ENCODE peak calls at places on chromosomes 11 and 22, in four cellular contexts. One of them, this sample, is unnamed.

GRCh38 chr11:121326230-121326629 is 33.7 kb downstream of the SC5D start:
- DNase-seq in Panc1: no peak
- DNase-seq in heart left ventricle: no peak
- DNase-seq in choroid plexus epithelial cell: no peak
- DNase-seq in this sample: no peak

GRCh38 chr11:128066429-128066828 is 520.9 kb downstream of the ETS1 start:
- DNase-seq in Panc1: no peak
- DNase-seq in heart left ventricle: no peak
- DNase-seq in choroid plexus epithelial cell: no peak
- DNase-seq in this sample: no peak

GRCh38 chr11:72160319-72160718 is 24.8 kb downstream of the FOLR3 start:
- DNase-seq in Panc1: no peak
- DNase-seq in heart left ventricle: no peak
- DNase-seq in choroid plexus epithelial cell: no peak
- DNase-seq in this sample: no peak

GRCh38 chr11:128497057-128497957 is 90.1 kb downstream of the ETS1 start:
- DNase-seq in Panc1: peak
- DNase-seq in heart left ventricle: peak
- DNase-seq in choroid plexus epithelial cell: peak
- DNase-seq in this sample: no peak

GRCh38 chr11:69889400-69890372 is 70.5 kb upstream of the FGF3 start:
- DNase-seq in Panc1: no peak
- DNase-seq in heart left ventricle: no peak
- DNase-seq in choroid plexus epithelial cell: no peak
- DNase-seq in this sample: no peak

GRCh38 chr22:22748756-22749155 is 104.3 kb downstream of the GGTLC2 start:
- DNase-seq in Panc1: no peak
- DNase-seq in heart left ventricle: no peak
- DNase-seq in choroid plexus epithelial cell: no peak
- DNase-seq in this sample: no peak

GRCh38 chr11:108733479-108734116 is 68.7 kb downstream of the DDX10 start:
- DNase-seq in Panc1: no peak
- DNase-seq in heart left ventricle: no peak
- DNase-seq in choroid plexus epithelial cell: peak
- DNase-seq in this sample: no peak

GRCh38 chr22:47601666-47602065 is 839.2 kb downstream of the TBC1D22A start:
- DNase-seq in Panc1: no peak
- DNase-seq in heart left ventricle: no peak
- DNase-seq in choroid plexus epithelial cell: no peak
- DNase-seq in this sample: no peak

GRCh38 chr11:3674189-3674588 is 3.0 kb upstream of the CHRNA10 start:
- DNase-seq in Panc1: peak
- DNase-seq in heart left ventricle: no peak
- DNase-seq in choroid plexus epithelial cell: peak
- DNase-seq in this sample: no peak

GRCh38 chr11:27648840-27649239 is 51.4 kb downstream of the BDNF start:
- DNase-seq in Panc1: no peak
- DNase-seq in heart left ventricle: no peak
- DNase-seq in choroid plexus epithelial cell: no peak
- DNase-seq in this sample: no peak

GRCh38 chr11:102990145-102990544 is 34.6 kb upstream of the MMP13 start:
- DNase-seq in Panc1: no peak
- DNase-seq in heart left ventricle: no peak
- DNase-seq in choroid plexus epithelial cell: no peak
- DNase-seq in this sample: no peak

GRCh38 chr22:41940853-41941765 is 5.8 kb downstream of the CENPM start:
- DNase-seq in Panc1: peak
- DNase-seq in heart left ventricle: peak
- DNase-seq in choroid plexus epithelial cell: peak
- DNase-seq in this sample: peak

GRCh38 chr11:112042161-112042960 is 17.2 kb downstream of the DLAT start:
- DNase-seq in Panc1: no peak
- DNase-seq in heart left ventricle: no peak
- DNase-seq in choroid plexus epithelial cell: peak
- DNase-seq in this sample: no peak

GRCh38 chr11:112790286-112790685 is 170.9 kb upstream of the NCAM1 start:
- DNase-seq in Panc1: no peak
- DNase-seq in heart left ventricle: no peak
- DNase-seq in choroid plexus epithelial cell: no peak
- DNase-seq in this sample: no peak

GRCh38 chr22:47059701-47060161 is 297.3 kb downstream of the TBC1D22A start:
- DNase-seq in Panc1: no peak
- DNase-seq in heart left ventricle: no peak
- DNase-seq in choroid plexus epithelial cell: peak
- DNase-seq in this sample: no peak

GRCh38 chr11:13105237-13105844 is 96.2 kb downstream of the RASSF10 start:
- DNase-seq in Panc1: no peak
- DNase-seq in heart left ventricle: peak
- DNase-seq in choroid plexus epithelial cell: no peak
- DNase-seq in this sample: peak

GRCh38 chr11:85680897-85681296 is 5.1 kb downstream of the CCDC89 start:
- DNase-seq in Panc1: no peak
- DNase-seq in heart left ventricle: no peak
- DNase-seq in choroid plexus epithelial cell: no peak
- DNase-seq in this sample: peak

GRCh38 chr22:40654522-40655167 is 18.1 kb upstream of the MRTFA start:
- DNase-seq in Panc1: no peak
- DNase-seq in heart left ventricle: peak
- DNase-seq in choroid plexus epithelial cell: peak
- DNase-seq in this sample: peak

GRCh38 chr22:41768420-41768819 is 32.1 kb upstream of the CCDC134 start:
- DNase-seq in Panc1: no peak
- DNase-seq in heart left ventricle: no peak
- DNase-seq in choroid plexus epithelial cell: peak
- DNase-seq in this sample: no peak

GRCh38 chr11:18312663-18313420 is 9.1 kb downstream of the HPS5 start:
- DNase-seq in Panc1: no peak
- DNase-seq in heart left ventricle: no peak
- DNase-seq in choroid plexus epithelial cell: peak
- DNase-seq in this sample: no peak

GRCh38 chr22:25334091-25334490 is 114.7 kb downstream of the CRYBB2 start:
- DNase-seq in Panc1: peak
- DNase-seq in heart left ventricle: no peak
- DNase-seq in choroid plexus epithelial cell: peak
- DNase-seq in this sample: peak
- TF ChIP-seq CTCF in Panc1: peak
- TF ChIP-seq CTCF in heart left ventricle: peak
- TF ChIP-seq CTCF in choroid plexus epithelial cell: peak
- TF ChIP-seq CTCF in this sample: peak

GRCh38 chr22:31199187-31199586 is 12.9 kb upstream of the LIMK2 start:
- DNase-seq in Panc1: no peak
- DNase-seq in heart left ventricle: no peak
- DNase-seq in choroid plexus epithelial cell: peak
- DNase-seq in this sample: no peak
- TF ChIP-seq CTCF in Panc1: peak
- TF ChIP-seq CTCF in heart left ventricle: peak
- TF ChIP-seq CTCF in choroid plexus epithelial cell: peak
- TF ChIP-seq CTCF in this sample: peak

GRCh38 chr11:104529916-104530315 is 366.0 kb upstream of the PDGFD start:
- DNase-seq in Panc1: no peak
- DNase-seq in heart left ventricle: no peak
- DNase-seq in choroid plexus epithelial cell: no peak
- DNase-seq in this sample: no peak

GRCh38 chr11:104529213-104529612 is 365.3 kb upstream of the PDGFD start:
- DNase-seq in Panc1: no peak
- DNase-seq in heart left ventricle: no peak
- DNase-seq in choroid plexus epithelial cell: peak
- DNase-seq in this sample: peak

GRCh38 chr11:104534268-104534667 is 364.0 kb downstream of the CASP12 start:
- DNase-seq in Panc1: no peak
- DNase-seq in heart left ventricle: no peak
- DNase-seq in choroid plexus epithelial cell: peak
- DNase-seq in this sample: no peak

GRCh38 chr11:104531894-104532293 is 366.4 kb downstream of the CASP12 start:
- DNase-seq in Panc1: no peak
- DNase-seq in heart left ventricle: no peak
- DNase-seq in choroid plexus epithelial cell: no peak
- DNase-seq in this sample: no peak

GRCh38 chr11:104531075-104531474 is 367.1 kb upstream of the PDGFD start:
- DNase-seq in Panc1: peak
- DNase-seq in heart left ventricle: no peak
- DNase-seq in choroid plexus epithelial cell: peak
- DNase-seq in this sample: no peak
- TF ChIP-seq CTCF in Panc1: peak
- TF ChIP-seq CTCF in heart left ventricle: no peak
- TF ChIP-seq CTCF in choroid plexus epithelial cell: peak
- TF ChIP-seq CTCF in this sample: peak

GRCh38 chr22:17787159-17788022 is 13.1 kb upstream of the BID start:
- DNase-seq in Panc1: no peak
- DNase-seq in heart left ventricle: no peak
- DNase-seq in choroid plexus epithelial cell: no peak
- DNase-seq in this sample: no peak

GRCh38 chr22:17788023-17788330 is 13.7 kb upstream of the BID start:
- DNase-seq in Panc1: no peak
- DNase-seq in heart left ventricle: no peak
- DNase-seq in choroid plexus epithelial cell: no peak
- DNase-seq in this sample: no peak

GRCh38 chr22:17786435-17787158 is 12.3 kb upstream of the BID start:
- DNase-seq in Panc1: no peak
- DNase-seq in heart left ventricle: peak
- DNase-seq in choroid plexus epithelial cell: peak
- DNase-seq in this sample: peak

GRCh38 chr22:17789379-17790200 is 15.3 kb upstream of the BID start:
- DNase-seq in Panc1: no peak
- DNase-seq in heart left ventricle: no peak
- DNase-seq in choroid plexus epithelial cell: no peak
- DNase-seq in this sample: no peak

GRCh38 chr22:17788528-17789378 is 14.5 kb upstream of the BID start:
- DNase-seq in Panc1: no peak
- DNase-seq in heart left ventricle: no peak
- DNase-seq in choroid plexus epithelial cell: no peak
- DNase-seq in this sample: no peak
- TF ChIP-seq CTCF in Panc1: no peak
- TF ChIP-seq CTCF in heart left ventricle: no peak
- TF ChIP-seq CTCF in choroid plexus epithelial cell: peak
- TF ChIP-seq CTCF in this sample: peak

DNA sequence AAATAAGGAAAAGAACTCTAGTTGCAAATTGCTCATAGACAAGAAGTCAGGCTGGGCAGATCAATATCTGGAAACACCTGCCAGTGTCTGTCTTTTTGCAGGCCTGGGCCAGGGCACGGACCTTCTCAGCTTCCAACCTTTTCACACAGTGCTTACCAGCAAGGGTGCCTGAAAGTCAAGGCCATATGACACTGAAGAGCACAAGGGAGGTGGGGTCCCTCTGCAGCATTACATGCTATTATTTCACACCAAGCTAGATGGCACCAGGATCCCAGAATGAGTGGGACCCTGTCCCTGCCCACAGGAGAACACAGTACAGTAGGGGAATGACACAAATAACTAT is 5.9 kb upstream of the PEX26 start:
- DNase-seq in Panc1: no peak
- DNase-seq in heart left ventricle: no peak
- DNase-seq in choroid plexus epithelial cell: no peak
- DNase-seq in this sample: no peak
- TF ChIP-seq CTCF in Panc1: no peak
- TF ChIP-seq CTCF in heart left ventricle: no peak
- TF ChIP-seq CTCF in choroid plexus epithelial cell: no peak
- TF ChIP-seq CTCF in this sample: no peak

GRCh38 chr22:37148031-37148651 is 1.6 kb downstream of the IL2RB start:
- DNase-seq in Panc1: no peak
- DNase-seq in heart left ventricle: no peak
- DNase-seq in choroid plexus epithelial cell: no peak
- DNase-seq in this sample: no peak
- TF ChIP-seq CTCF in Panc1: no peak
- TF ChIP-seq CTCF in heart left ventricle: no peak
- TF ChIP-seq CTCF in choroid plexus epithelial cell: no peak
- TF ChIP-seq CTCF in this sample: no peak

DNA sequence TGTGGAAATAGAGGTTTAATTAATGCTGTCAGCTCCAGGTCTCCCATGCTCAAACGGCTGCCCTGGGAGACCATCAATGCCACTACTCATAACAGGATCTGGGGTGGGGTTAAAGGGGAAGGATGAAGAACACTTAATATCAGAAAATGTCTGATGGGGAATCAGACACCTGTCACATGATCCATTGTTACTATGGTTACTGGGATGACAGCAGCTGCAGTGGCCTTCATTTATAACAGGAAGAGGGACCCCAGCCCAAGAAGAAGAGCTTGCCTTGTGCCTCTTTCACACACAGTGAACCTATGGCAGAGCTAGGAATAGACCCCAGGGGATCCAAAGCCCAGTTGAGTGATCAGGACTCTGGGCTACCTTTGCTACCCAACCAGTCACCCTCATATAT is 2.3 kb upstream of the SYT13 start:
- DNase-seq in Panc1: no peak
- DNase-seq in heart left ventricle: no peak
- DNase-seq in choroid plexus epithelial cell: no peak
- DNase-seq in this sample: no peak
- TF ChIP-seq CTCF in Panc1: no peak
- TF ChIP-seq CTCF in heart left ventricle: no peak
- TF ChIP-seq CTCF in choroid plexus epithelial cell: no peak
- TF ChIP-seq CTCF in this sample: no peak

GRCh38 chr11:75240381-75241035 is at the start of gene TPBGL:
- DNase-seq in Panc1: no peak
- DNase-seq in heart left ventricle: peak
- DNase-seq in choroid plexus epithelial cell: peak
- DNase-seq in this sample: peak

GRCh38 chr11:75242722-75243600 is 2.4 kb downstream of the TPBGL start:
- DNase-seq in Panc1: no peak
- DNase-seq in heart left ventricle: no peak
- DNase-seq in choroid plexus epithelial cell: no peak
- DNase-seq in this sample: peak

GRCh38 chr11:75241036-75241905 is 697 bp downstream of the TPBGL start:
- DNase-seq in Panc1: peak
- DNase-seq in heart left ventricle: peak
- DNase-seq in choroid plexus epithelial cell: peak
- DNase-seq in this sample: peak

GRCh38 chr11:75244052-75244814 is 3.7 kb downstream of the TPBGL start:
- DNase-seq in Panc1: no peak
- DNase-seq in heart left ventricle: no peak
- DNase-seq in choroid plexus epithelial cell: no peak
- DNase-seq in this sample: peak

DNA sequence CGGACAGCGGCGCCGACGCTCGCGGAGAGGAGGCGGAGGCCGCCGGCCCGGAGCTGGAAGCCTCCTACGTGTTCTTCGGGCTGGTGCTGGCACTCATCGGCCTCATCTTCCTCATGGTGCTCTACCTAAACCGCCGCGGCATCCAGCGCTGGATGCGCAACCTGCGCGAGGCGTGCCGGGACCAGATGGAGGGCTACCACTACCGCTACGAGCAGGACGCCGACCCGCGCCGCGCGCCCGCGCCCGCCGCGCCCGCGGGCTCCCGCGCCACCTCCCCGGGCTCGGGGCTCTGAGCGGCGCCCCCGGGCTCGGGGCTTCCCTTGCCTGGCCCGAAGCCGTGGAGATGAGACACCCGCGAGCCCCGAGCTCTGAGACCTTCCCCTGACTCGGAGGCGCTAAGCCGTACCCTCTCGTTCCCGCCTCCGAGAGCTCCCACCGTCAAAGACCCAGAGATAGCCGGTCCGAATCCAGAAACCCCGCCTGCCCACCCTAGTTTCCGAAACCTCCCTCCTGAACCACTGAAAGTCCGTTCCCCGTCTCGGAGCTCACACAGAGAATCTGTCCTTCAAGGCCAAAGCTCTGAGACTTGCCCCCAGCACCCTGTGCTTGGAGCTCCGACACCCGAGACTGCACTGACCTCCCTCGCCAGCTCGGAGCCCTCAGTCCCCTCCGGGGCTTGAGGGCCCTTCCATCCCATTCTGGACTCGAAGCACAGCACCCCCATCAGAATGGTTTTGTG is 1.5 kb downstream of the TPBGL start:
- DNase-seq in Panc1: no peak
- DNase-seq in heart left ventricle: no peak
- DNase-seq in choroid plexus epithelial cell: no peak
- DNase-seq in this sample: no peak
- TF ChIP-seq CTCF in Panc1: no peak
- TF ChIP-seq CTCF in heart left ventricle: no peak
- TF ChIP-seq CTCF in choroid plexus epithelial cell: no peak
- TF ChIP-seq CTCF in this sample: no peak